ENCODE peak calls at places on chromosome 4, in eight cellular contexts. Z is stomach; T is omental fat pad; Q is GDM1; X is activated CD4-positive, alpha-beta memory T cell treated with anti-CD3 and anti-CD28 coated beads, Interleukin-2, amount 10 ng/mL, durations not matched to agents 7 days and 5 days; D is activated T-cell treated with anti-CD3 and anti-CD28 coated beads for 48 hours; P is fibroblast of mammary gland; I is ovary. L is an unnamed sample.

GRCh38 chr4:123072060-123072459 is 149.7 kb upstream of the NUDT6 start:
- DNase-seq in Z (no peak), T (no peak), Q (no peak), X (no peak), D (no peak), P (no peak), I (no peak), L (no peak)

GRCh38 chr4:84631573-84631972 is 48.6 kb downstream of the CDS1 start:
- DNase-seq in Z (no peak), T (no peak), Q (no peak), X (no peak), D (no peak), P (peak; percentile 4), I (no peak), L (no peak)

GRCh38 chr4:61427818-61428495 is 227.8 kb downstream of the ADGRL3 start:
- DNase-seq in Z (no peak), T (no peak), Q (no peak), X (no peak), D (no peak), P (no peak), I (no peak), L (no peak)

GRCh38 chr4:110165382-110166285 is 32.8 kb downstream of the ELOVL6 start:
- DNase-seq in Z (no peak), T (no peak), Q (peak; percentile 23), X (peak; percentile 79), D (peak; percentile 39), P (peak; percentile 84), I (no peak), L (peak; percentile 28)

GRCh38 chr4:145098675-145099037 is 545 bp downstream of the ABCE1 start:
- DNase-seq in Z (no peak), T (peak; percentile 25), Q (no peak), X (peak; percentile 56), D (no peak), P (peak; percentile 75), I (no peak), L (no peak)

GRCh38 chr4:109671350-109671749 is 31.9 kb downstream of the CASP6 start:
- DNase-seq in Z (no peak), T (no peak), Q (no peak), X (no peak), D (no peak), P (no peak), I (no peak), L (no peak)

GRCh38 chr4:87185471-87185870 is 34.9 kb downstream of the KLHL8 start:
- DNase-seq in Z (no peak), T (no peak), Q (no peak), X (no peak), D (no peak), P (no peak), I (no peak), L (no peak)

GRCh38 chr4:133592591-133592990 is 443.5 kb downstream of the PCDH10 start:
- DNase-seq in Z (no peak), T (no peak), Q (no peak), X (no peak), D (no peak), P (no peak), I (no peak), L (no peak)

GRCh38 chr4:7626551-7626950 is 191.8 kb upstream of the PSAPL1 start:
- DNase-seq in Z (no peak), T (no peak), Q (no peak), X (no peak), D (no peak), P (no peak), I (no peak), L (no peak)

GRCh38 chr4:176125063-176125462 is 59.4 kb downstream of the WDR17 start:
- DNase-seq in Z (no peak), T (no peak), Q (no peak), X (no peak), D (no peak), P (peak; percentile 5), I (no peak), L (no peak)

GRCh38 chr4:163251204-163251603 is 81.2 kb downstream of the NPY1R start:
- DNase-seq in Z (no peak), T (no peak), Q (no peak), X (no peak), D (no peak), P (no peak), I (no peak), L (no peak)

GRCh38 chr4:181578911-181579310 is 664.3 kb upstream of the TENM3 start:
- DNase-seq in Z (no peak), T (no peak), Q (no peak), X (no peak), D (no peak), P (no peak), I (no peak), L (no peak)

GRCh38 chr4:101695176-101695575 is 95.4 kb upstream of the BANK1 start:
- DNase-seq in Z (no peak), T (no peak), Q (no peak), X (no peak), D (no peak), P (peak; percentile 63), I (no peak), L (no peak)

GRCh38 chr4:40316782-40317635 is 18.1 kb upstream of the CHRNA9 start:
- DNase-seq in Z (peak; percentile 59), T (no peak), Q (no peak), X (peak; percentile 72), D (peak; percentile 49), P (peak; percentile 97), I (peak; percentile 60), L (no peak)

GRCh38 chr4:24644983-24645764 is 60.8 kb upstream of the DHX15 start:
- DNase-seq in Z (no peak), T (no peak), Q (no peak), X (no peak), D (no peak), P (peak; percentile 3), I (no peak), L (no peak)

GRCh38 chr4:152851226-152851625 is 71.5 kb downstream of the ARFIP1 start:
- DNase-seq in Z (no peak), T (no peak), Q (no peak), X (no peak), D (no peak), P (no peak), I (no peak), L (no peak)

GRCh38 chr4:141347738-141348524 is 127.2 kb downstream of the ZNF330 start:
- DNase-seq in Z (no peak), T (no peak), Q (no peak), X (no peak), D (no peak), P (peak; percentile 21), I (no peak), L (peak; percentile 20)

GRCh38 chr4:126479709-126480108 is 1153.0 kb upstream of the INTU start:
- DNase-seq in Z (no peak), T (no peak), Q (no peak), X (no peak), D (no peak), P (no peak), I (no peak), L (no peak)

GRCh38 chr4:172982151-172982590 is 186.4 kb upstream of the GALNT7 start:
- DNase-seq in Z (peak; percentile 40), T (no peak), Q (no peak), X (no peak), D (no peak), P (peak; percentile 97), I (no peak), L (peak; percentile 45)

GRCh38 chr4:127783971-127784519 is 1.9 kb downstream of the HSPA4L start:
- DNase-seq in Z (no peak), T (no peak), Q (no peak), X (no peak), D (no peak), P (no peak), I (no peak), L (no peak)

GRCh38 chr4:173211838-173212237 is 43.2 kb downstream of the GALNT7 start:
- DNase-seq in Z (no peak), T (no peak), Q (no peak), X (no peak), D (no peak), P (peak; percentile 66), I (no peak), L (no peak)

GRCh38 chr4:1261107-1261928 is 12.4 kb upstream of the CTBP1 start:
- DNase-seq in Z (no peak), T (no peak), Q (no peak), X (no peak), D (no peak), P (no peak), I (no peak), L (no peak)

GRCh38 chr4:122716825-122717448 is 15.6 kb upstream of the BBS12 start:
- DNase-seq in Z (peak; percentile 76), T (peak; percentile 64), Q (peak; percentile 39), X (peak; percentile 77), D (peak; percentile 63), P (peak; percentile 79), I (peak; percentile 44), L (peak; percentile 26)

GRCh38 chr4:171390626-171391025 is 422.6 kb upstream of the GALNTL6 start:
- DNase-seq in Z (no peak), T (no peak), Q (no peak), X (no peak), D (no peak), P (no peak), I (no peak), L (no peak)

GRCh38 chr4:184286346-184286745 is 68.7 kb upstream of the ENPP6 start:
- DNase-seq in Z (no peak), T (no peak), Q (no peak), X (no peak), D (no peak), P (no peak), I (no peak), L (no peak)

GRCh38 chr4:109750652-109751244 is 20.9 kb upstream of the PLA2G12A start:
- DNase-seq in Z (no peak), T (no peak), Q (no peak), X (no peak), D (no peak), P (no peak), I (no peak), L (no peak)

GRCh38 chr4:3877236-3877635 is 111.1 kb downstream of the ADRA2C start:
- DNase-seq in Z (no peak), T (no peak), Q (no peak), X (no peak), D (no peak), P (no peak), I (no peak), L (no peak)

GRCh38 chr4:2265113-2266110 is 3.5 kb upstream of the MXD4 start:
- DNase-seq in Z (no peak), T (no peak), Q (no peak), X (no peak), D (no peak), P (no peak), I (no peak), L (no peak)

GRCh38 chr4:110624904-110625494 is 2.1 kb upstream of the PITX2 start:
- DNase-seq in Z (no peak), T (no peak), Q (no peak), X (no peak), D (no peak), P (no peak), I (no peak), L (no peak)

GRCh38 chr4:91256043-91256442 is 1047.7 kb upstream of the GRID2 start:
- DNase-seq in Z (no peak), T (no peak), Q (no peak), X (no peak), D (no peak), P (no peak), I (no peak), L (no peak)

GRCh38 chr4:139666735-139667266 is 1.2 kb downstream of the MGST2 start:
- DNase-seq in Z (peak; percentile 74), T (no peak), Q (peak; percentile 27), X (peak; percentile 23), D (no peak), P (peak; percentile 52), I (peak; percentile 52), L (peak; percentile 75)

GRCh38 chr4:109879081-109879480 is 31.2 kb downstream of the LRIT3 start:
- DNase-seq in Z (no peak), T (no peak), Q (no peak), X (no peak), D (no peak), P (no peak), I (no peak), L (no peak)

GRCh38 chr4:22216278-22216677 is 267.7 kb upstream of the KCNIP4 start:
- DNase-seq in Z (no peak), T (no peak), Q (no peak), X (no peak), D (no peak), P (no peak), I (no peak), L (no peak)

L was measured in DMS153.